ENCODE peak calls at places on chromosome 20, in four cellular contexts. W is thyroid gland, R is heart right ventricle, K is left ventricle myocardium inferior. C is an unnamed sample.
A peak's percentile ranks its signal among the peaks of the same experiment; 100 is the strongest.

GRCh38 chr20:40650707-40651106 is 38.3 kb downstream of the MAFB start:
- DNase-seq in W (no peak), R (no peak), K (no peak), C (no peak)

GRCh38 chr20:56440346-56441007 is 27.9 kb upstream of the RTF2 start:
- DNase-seq in W (peak; percentile 48), R (no peak), K (no peak), C (no peak)

GRCh38 chr20:8018928-8019177 is 708 bp downstream of the TMX4 start:
- DNase-seq in W (no peak), R (no peak), K (no peak), C (no peak)

GRCh38 chr20:18403269-18403668 is 63.6 kb downstream of the DZANK1 start:
- DNase-seq in W (no peak), R (no peak), K (no peak), C (no peak)

GRCh38 chr20:20369353-20370086 is 1.6 kb downstream of the INSM1 start:
- DNase-seq in W (peak; percentile 41), R (no peak), K (no peak), C (no peak)

GRCh38 chr20:36155991-36156390 is 1.5 kb downstream of the EPB41L1 start:
- DNase-seq in W (no peak), R (no peak), K (no peak), C (no peak)

GRCh38 chr20:5557123-5557522 is 193.1 kb upstream of the SHLD1 start:
- DNase-seq in W (peak; percentile 38), R (peak; percentile 41), K (peak; percentile 29), C (no peak)

GRCh38 chr20:25494506-25495188 is 87.2 kb downstream of the GINS1 start:
- DNase-seq in W (no peak), R (no peak), K (no peak), C (no peak)

GRCh38 chr20:19826179-19826914 is 68.3 kb downstream of the RIN2 start:
- DNase-seq in W (no peak), R (no peak), K (no peak), C (no peak)

GRCh38 chr20:368915-369314 is 11.6 kb upstream of the TRIB3 start:
- DNase-seq in W (no peak), R (no peak), K (no peak), C (no peak)
- H3K4me1 ChIP-seq in W (peaks cover 27% of the 10 kb centered on the region), R (peaks cover 28% of the 10 kb centered on the region), K (peaks cover 25% of the 10 kb centered on the region), C (no peaks in the 10 kb centered on the region)

GRCh38 chr20:37309941-37310590 is 20.6 kb downstream of the MANBAL start:
- DNase-seq in W (peak; percentile 78), R (no peak), K (no peak), C (no peak)

GRCh38 chr20:37309290-37309689 is 19.8 kb downstream of the MANBAL start:
- DNase-seq in W (no peak), R (no peak), K (no peak), C (no peak)

GRCh38 chr20:37311710-37312355 is 22.4 kb downstream of the MANBAL start:
- DNase-seq in W (no peak), R (no peak), K (no peak), C (no peak)

GRCh38 chr20:37308098-37309050 is 18.9 kb downstream of the MANBAL start:
- DNase-seq in W (no peak), R (peak; percentile 30), K (no peak), C (no peak)

GRCh38 chr20:37310951-37311350 is 21.5 kb downstream of the MANBAL start:
- DNase-seq in W (no peak), R (no peak), K (no peak), C (no peak)
- H3K4me1 ChIP-seq in W (peaks cover 44% of the 10 kb centered on the region), R (peaks cover 30% of the 10 kb centered on the region), K (peaks cover 64% of the 10 kb centered on the region), C (no peaks in the 10 kb centered on the region)

GRCh38 chr20:62728028-62728780 is 19.6 kb downstream of the NTSR1 start:
- DNase-seq in W (no peak), R (no peak), K (peak; percentile 14), C (peak; percentile 66)
- H3K4me1 ChIP-seq in W (no peaks in the 10 kb centered on the region), R (no peaks in the 10 kb centered on the region), K (no peaks in the 10 kb centered on the region), C (no peaks in the 10 kb centered on the region)

GRCh38 chr20:1803216-1804128 is 91.7 kb upstream of the SIRPA start:
- DNase-seq in W (peak; percentile 17), R (peak; percentile 64), K (peak; percentile 72), C (peak; percentile 92)

GRCh38 chr20:1805161-1805581 is 90.0 kb upstream of the SIRPA start:
- DNase-seq in W (no peak), R (no peak), K (no peak), C (no peak)

GRCh38 chr20:1804554-1804956 is 90.7 kb upstream of the SIRPA start:
- DNase-seq in W (no peak), R (no peak), K (no peak), C (no peak)

GRCh38 chr20:1802385-1803215 is 92.6 kb upstream of the SIRPA start:
- DNase-seq in W (no peak), R (peak; percentile 69), K (peak; percentile 65), C (peak; percentile 87)

GRCh38 chr20:1804129-1804503 is 91.1 kb upstream of the SIRPA start:
- DNase-seq in W (no peak), R (no peak), K (no peak), C (no peak)
- H3K4me1 ChIP-seq in W (no peaks in the 10 kb centered on the region), R (peaks cover 25% of the 10 kb centered on the region), K (peaks cover 33% of the 10 kb centered on the region), C (no peaks in the 10 kb centered on the region)

GRCh38 chr20:32478576-32478975 is 106.6 kb downstream of the NOL4L start:
- DNase-seq in W (no peak), R (no peak), K (no peak), C (peak; percentile 35)
- H3K4me1 ChIP-seq in W (peaks cover 69% of the 10 kb centered on the region), R (peaks cover 55% of the 10 kb centered on the region), K (peaks cover 79% of the 10 kb centered on the region), C (no peaks in the 10 kb centered on the region)

DNA sequence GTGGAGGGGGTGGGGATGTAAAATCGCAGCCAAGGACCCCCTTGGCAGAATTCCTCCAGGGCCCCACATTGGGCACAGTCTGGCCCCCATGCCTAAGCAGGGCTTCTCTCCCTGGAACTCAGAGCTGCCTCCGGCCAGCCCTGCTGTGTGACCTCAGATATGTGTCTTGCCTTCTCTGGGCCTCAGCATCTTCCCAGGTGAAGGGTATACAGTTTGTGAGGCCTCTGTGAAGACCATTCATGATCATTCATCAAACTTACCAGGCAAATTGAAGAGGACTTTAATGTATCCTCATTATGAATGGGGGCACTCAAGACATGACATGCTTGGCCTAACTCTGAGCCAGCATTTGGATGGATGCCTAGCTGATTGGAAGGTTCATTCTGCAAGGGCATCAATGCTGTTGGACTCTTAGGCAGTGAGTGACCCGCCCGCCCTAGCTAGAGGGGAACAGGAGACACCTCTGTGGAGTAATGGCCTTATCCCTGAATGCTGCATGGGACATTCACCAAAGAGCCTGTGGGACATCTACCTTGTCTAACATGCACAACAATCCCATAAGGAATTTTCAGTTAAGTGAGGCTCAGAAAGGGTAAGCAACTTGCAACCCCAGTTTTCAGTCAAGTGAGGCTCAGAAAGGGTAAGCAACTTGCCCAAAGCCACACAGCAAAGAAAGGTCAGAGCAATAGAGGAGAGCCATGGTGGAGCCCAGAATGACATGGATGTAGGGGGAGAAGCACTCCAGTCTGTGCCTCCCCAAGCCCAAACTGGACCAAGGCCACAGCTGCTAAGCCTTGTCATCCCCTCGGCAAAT is 533 bp downstream of the CCN5 start:
- DNase-seq in W (no peak), R (no peak), K (no peak), C (no peak)
- H3K4me1 ChIP-seq in W (peaks cover 10% of the 10 kb centered on the region), R (peaks cover 38% of the 10 kb centered on the region), K (peaks cover 84% of the 10 kb centered on the region), C (peaks cover 3% of the 10 kb centered on the region)

DNA sequence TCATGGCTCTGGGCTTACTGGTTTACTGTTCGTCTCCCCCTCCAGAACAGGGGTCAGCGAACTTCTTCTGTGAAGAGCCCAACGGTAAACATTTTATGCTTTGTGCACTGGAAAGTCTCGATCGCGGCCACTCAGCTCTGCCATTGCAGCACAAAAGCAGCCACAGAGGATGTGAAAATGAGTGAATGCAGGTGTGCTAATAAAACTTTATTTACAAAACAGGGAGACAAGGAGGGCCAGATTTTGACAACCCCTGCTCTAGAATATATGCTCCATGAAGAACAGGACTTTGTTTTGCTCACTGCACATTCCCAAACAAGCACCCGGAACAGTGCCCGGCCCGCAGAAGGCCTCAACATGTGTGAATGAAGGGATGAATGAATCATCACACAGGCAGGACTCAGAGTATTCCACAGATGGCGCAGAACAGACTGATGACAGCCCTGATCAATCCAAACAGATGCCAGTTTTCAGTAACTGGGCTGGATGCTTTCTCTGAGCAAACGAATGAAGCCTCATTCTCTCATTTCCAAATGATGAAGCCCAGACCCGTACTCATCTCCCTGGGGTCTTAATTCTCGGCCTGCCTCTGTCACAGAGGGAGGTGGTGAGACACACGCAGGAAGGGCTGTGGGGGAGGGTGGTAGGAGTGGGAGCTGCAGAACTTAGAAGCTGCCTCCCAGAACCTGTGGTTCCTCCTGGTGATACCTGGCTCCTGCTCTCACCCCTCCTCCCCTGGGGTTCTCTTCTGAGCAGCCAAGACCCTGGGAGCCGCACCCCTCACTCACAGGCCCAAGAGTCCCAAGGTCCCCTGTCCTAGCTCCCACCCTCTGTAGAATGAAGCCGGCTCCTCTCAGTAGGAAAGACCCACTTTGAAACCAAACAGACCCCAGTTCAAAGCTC is 196.4 kb downstream of the PREX1 start:
- DNase-seq in W (no peak), R (no peak), K (no peak), C (peak; percentile 17)
- H3K4me1 ChIP-seq in W (no peaks in the 10 kb centered on the region), R (no peaks in the 10 kb centered on the region), K (no peaks in the 10 kb centered on the region), C (no peaks in the 10 kb centered on the region)

GRCh38 chr20:12110274-12110673 is 192.6 kb downstream of the BTBD3 start:
- DNase-seq in W (no peak), R (no peak), K (no peak), C (no peak)
- H3K4me1 ChIP-seq in W (no peaks in the 10 kb centered on the region), R (no peaks in the 10 kb centered on the region), K (peaks cover 7% of the 10 kb centered on the region), C (no peaks in the 10 kb centered on the region)

DNA sequence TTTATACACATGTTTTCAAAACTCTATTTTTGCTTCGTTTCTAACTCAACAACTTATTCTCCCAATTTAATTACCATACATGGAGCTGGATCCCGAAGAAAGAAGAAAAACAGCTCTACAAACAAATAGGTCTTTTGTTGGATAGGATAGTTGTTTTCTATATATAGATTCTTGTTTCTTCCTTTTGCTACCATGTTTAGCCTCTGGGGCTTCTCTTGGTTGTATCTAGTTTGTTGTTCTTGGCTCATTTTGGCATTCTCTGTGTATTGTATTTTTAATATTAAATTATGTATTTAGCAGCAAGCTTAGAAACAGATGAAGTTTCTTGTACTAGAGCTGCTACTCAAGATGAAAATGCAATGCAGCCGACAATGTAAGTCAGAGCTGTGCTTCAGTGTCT is 60.9 kb downstream of the PLCB4 start:
- DNase-seq in W (no peak), R (no peak), K (no peak), C (no peak)
- H3K4me1 ChIP-seq in W (no peaks in the 10 kb centered on the region), R (peaks cover 8% of the 10 kb centered on the region), K (peaks cover 52% of the 10 kb centered on the region), C (peaks cover 1% of the 10 kb centered on the region)

C was measured in aorta.